ENCODE peak calls at places on chromosomes 13 and 19, in six cellular contexts. S, T, R, D, U and V are unnamed samples.

GRCh38 chr13:51997641-51998330 is 13.5 kb downstream of the ATP7B start:
- DNase-seq in S (peak), T (no peak), R (no peak), D (no peak), U (peak), V (no peak)

GRCh38 chr19:29909545-29909944 is 32.5 kb upstream of the URI1 start:
- DNase-seq in S (no peak), T (no peak), R (no peak), D (no peak), U (no peak), V (no peak)

GRCh38 chr19:3058821-3059314 is 3.4 kb downstream of the TLE5 start:
- DNase-seq in S (no peak), T (no peak), R (no peak), D (no peak), U (no peak), V (no peak)

GRCh38 chr13:80040219-80040976 is 300.5 kb downstream of the SPRY2 start:
- DNase-seq in S (no peak), T (peak), R (peak), D (no peak), U (no peak), V (no peak)

GRCh38 chr13:21014666-21015170 is 46.7 kb downstream of the LATS2 start:
- DNase-seq in S (no peak), T (peak), R (no peak), D (no peak), U (peak), V (no peak)

GRCh38 chr19:8206147-8207087 is 2.8 kb upstream of the CERS4 start:
- DNase-seq in S (peak), T (no peak), R (no peak), D (no peak), U (no peak), V (no peak)

GRCh38 chr19:18399008-18399407 is 1.6 kb upstream of the LRRC25 start:
- DNase-seq in S (no peak), T (peak), R (no peak), D (no peak), U (no peak), V (no peak)

GRCh38 chr13:46469064-46469463 is 82.0 kb upstream of the RUBCNL start:
- DNase-seq in S (no peak), T (no peak), R (no peak), D (peak), U (no peak), V (no peak)

GRCh38 chr13:95023405-95023804 is 277.8 kb downstream of the ABCC4 start:
- DNase-seq in S (no peak), T (no peak), R (no peak), D (no peak), U (no peak), V (no peak)

GRCh38 chr13:112731667-112732616 is 42.1 kb downstream of the ATP11A start:
- DNase-seq in S (no peak), T (no peak), R (no peak), D (no peak), U (no peak), V (no peak)

GRCh38 chr13:62721893-62722292 is 1306.2 kb upstream of the PCDH20 start:
- DNase-seq in S (no peak), T (no peak), R (no peak), D (no peak), U (no peak), V (no peak)

GRCh38 chr13:27174766-27175455 is 3.3 kb upstream of the USP12 start:
- DNase-seq in S (no peak), T (no peak), R (no peak), D (no peak), U (no peak), V (no peak)
- TF ChIP-seq REST in S (no peak), T (no peak), R (no peak), D (no peak), U (no peak), V (no peak)

GRCh38 chr13:23697772-23698313 is 127.6 kb downstream of the TNFRSF19 start:
- DNase-seq in S (no peak), T (no peak), R (no peak), D (no peak), U (no peak), V (no peak)

GRCh38 chr13:23692816-23693215 is 122.6 kb downstream of the TNFRSF19 start:
- DNase-seq in S (no peak), T (no peak), R (no peak), D (no peak), U (no peak), V (no peak)

GRCh38 chr13:23696610-23697009 is 126.4 kb downstream of the TNFRSF19 start:
- DNase-seq in S (peak), T (no peak), R (no peak), D (no peak), U (no peak), V (no peak)

GRCh38 chr13:23695196-23695595 is 125.0 kb downstream of the TNFRSF19 start:
- DNase-seq in S (peak), T (no peak), R (no peak), D (no peak), U (no peak), V (no peak)

GRCh38 chr13:23695711-23696512 is 125.7 kb downstream of the TNFRSF19 start:
- DNase-seq in S (peak), T (no peak), R (no peak), D (no peak), U (no peak), V (no peak)
- TF ChIP-seq REST in S (no peak), T (no peak), R (no peak), D (no peak), U (no peak), V (no peak)

GRCh38 chr19:1155352-1156304 is 18.4 kb downstream of the SBNO2 start:
- DNase-seq in S (no peak), T (peak), R (no peak), D (no peak), U (no peak), V (no peak)

GRCh38 chr19:1156305-1156801 is 17.7 kb downstream of the SBNO2 start:
- DNase-seq in S (no peak), T (peak), R (no peak), D (no peak), U (no peak), V (no peak)

GRCh38 chr19:1153891-1154730 is 20.0 kb downstream of the SBNO2 start:
- DNase-seq in S (no peak), T (no peak), R (no peak), D (no peak), U (no peak), V (no peak)

GRCh38 chr19:1156830-1157615 is 17.0 kb downstream of the SBNO2 start:
- DNase-seq in S (no peak), T (no peak), R (no peak), D (no peak), U (no peak), V (no peak)

DNA sequence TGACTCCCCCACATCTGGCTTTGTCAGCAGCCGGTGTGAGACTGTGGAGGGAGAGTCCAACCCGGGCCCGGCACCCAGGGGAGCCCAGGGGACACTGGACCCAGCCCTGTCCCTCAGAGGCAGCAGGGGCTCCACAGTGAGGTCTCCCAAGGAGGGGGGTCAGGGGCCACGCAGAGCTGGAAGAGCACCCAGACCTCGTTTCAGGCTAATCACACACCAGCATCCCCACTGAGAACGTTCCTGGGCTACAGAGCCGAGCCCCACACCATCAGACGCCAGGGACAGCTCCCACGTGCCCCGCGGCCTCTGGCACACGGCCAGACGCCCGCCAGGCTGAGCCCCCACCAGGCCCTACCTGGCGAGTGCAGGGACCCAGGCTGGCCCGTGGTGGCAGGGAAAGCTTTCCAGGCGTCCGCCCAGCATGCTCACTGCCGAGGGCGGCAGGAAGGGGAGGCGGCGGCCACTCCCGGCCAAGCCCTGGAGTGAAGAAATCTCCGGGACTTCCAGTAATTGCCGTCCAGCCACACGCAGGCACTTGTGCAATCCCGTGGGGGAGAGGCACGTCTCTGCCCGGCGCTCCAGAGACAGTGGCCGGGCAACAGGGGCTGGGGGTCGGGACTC is 19.2 kb downstream of the SBNO2 start:
- DNase-seq in S (no peak), T (peak), R (no peak), D (peak), U (peak), V (peak)
- TF ChIP-seq REST in S (no peak), T (no peak), R (no peak), D (no peak), U (no peak), V (no peak)

GRCh38 chr13:109816112-109816978 is 30.0 kb upstream of the IRS2 start:
- DNase-seq in S (peak), T (no peak), R (no peak), D (no peak), U (no peak), V (no peak)

GRCh38 chr13:109818891-109819290 is 32.5 kb upstream of the IRS2 start:
- DNase-seq in S (no peak), T (no peak), R (no peak), D (no peak), U (no peak), V (no peak)

GRCh38 chr13:109815651-109816050 is 29.3 kb upstream of the IRS2 start:
- DNase-seq in S (no peak), T (no peak), R (no peak), D (no peak), U (no peak), V (no peak)

GRCh38 chr13:109818136-109818535 is 31.8 kb upstream of the IRS2 start:
- DNase-seq in S (no peak), T (no peak), R (no peak), D (no peak), U (no peak), V (no peak)

GRCh38 chr13:109816979-109817275 is 30.5 kb upstream of the IRS2 start:
- DNase-seq in S (no peak), T (no peak), R (no peak), D (no peak), U (no peak), V (no peak)
- TF ChIP-seq REST in S (no peak), T (no peak), R (no peak), D (no peak), U (no peak), V (no peak)